ENCODE peak calls at places on chromosome 6, in eight cellular contexts. B is transverse colon, S is spleen, Z is uterus, K is IMR-90, M is colonic mucosa, X is heart right ventricle, T is cardiac muscle cell. G is an unnamed sample.
A peak's percentile ranks its signal among the peaks of the same experiment; 100 is the strongest.

GRCh38 chr6:15907914-15908518 is 220.9 kb upstream of the MYLIP start:
- DNase-seq in B (peak; percentile 15), S (no peak), Z (no peak), K (no peak), M (no peak), X (no peak), T (no peak), G (no peak)

GRCh38 chr6:5659467-5659866 is 347.3 kb downstream of the NRN1 start:
- DNase-seq in B (no peak), S (no peak), Z (no peak), K (peak; percentile 37), M (no peak), X (no peak), T (no peak), G (no peak)

GRCh38 chr6:145878591-145879295 is 64.1 kb upstream of the FBXO30 start:
- DNase-seq in B (no peak), S (no peak), Z (no peak), K (no peak), M (no peak), X (no peak), T (peak; percentile 22), G (no peak)

GRCh38 chr6:21612067-21612745 is 18.7 kb downstream of the SOX4 start:
- DNase-seq in B (no peak), S (no peak), Z (no peak), K (no peak), M (no peak), X (no peak), T (no peak), G (no peak)

GRCh38 chr6:132231121-132231520 is 170.2 kb downstream of the MOXD1 start:
- DNase-seq in B (no peak), S (no peak), Z (no peak), K (no peak), M (no peak), X (no peak), T (no peak), G (no peak)

GRCh38 chr6:291697-292505 is at the start of gene DUSP22:
- DNase-seq in B (peak; percentile 93), S (peak; percentile 97), Z (peak; percentile 89), K (peak; percentile 77), M (peak; percentile 89), X (peak; percentile 91), T (peak; percentile 93), G (peak; percentile 75)

GRCh38 chr6:15026832-15027231 is 219.0 kb upstream of the JARID2 start:
- DNase-seq in B (no peak), S (no peak), Z (no peak), K (peak; percentile 53), M (no peak), X (no peak), T (peak; percentile 39), G (no peak)

GRCh38 chr6:53042112-53042511 is 23.1 kb upstream of the FBXO9 start:
- DNase-seq in B (no peak), S (no peak), Z (no peak), K (peak; percentile 95), M (no peak), X (no peak), T (peak; percentile 83), G (no peak)

GRCh38 chr6:103854059-103854458 is 1005.7 kb downstream of the HACE1 start:
- DNase-seq in B (no peak), S (no peak), Z (no peak), K (no peak), M (no peak), X (no peak), T (no peak), G (no peak)

GRCh38 chr6:108961985-108962384 is 113.8 kb downstream of the ARMC2 start:
- DNase-seq in B (no peak), S (no peak), Z (no peak), K (peak; percentile 90), M (no peak), X (no peak), T (peak; percentile 85), G (no peak)

GRCh38 chr6:132218063-132218696 is 183.1 kb downstream of the MOXD1 start:
- DNase-seq in B (no peak), S (no peak), Z (no peak), K (peak; percentile 68), M (no peak), X (no peak), T (peak; percentile 60), G (no peak)

GRCh38 chr6:99467509-99468106 is 42.5 kb upstream of the PNISR start:
- DNase-seq in B (no peak), S (no peak), Z (no peak), K (peak; percentile 32), M (no peak), X (no peak), T (peak; percentile 37), G (no peak)

GRCh38 chr6:127737768-127738167 is 160.8 kb downstream of the C6orf58 start:
- DNase-seq in B (no peak), S (no peak), Z (no peak), K (peak; percentile 8), M (no peak), X (no peak), T (no peak), G (no peak)

GRCh38 chr6:27495386-27496135 is 22.7 kb upstream of the ZNF184 start:
- DNase-seq in B (no peak), S (no peak), Z (peak; percentile 50), K (peak; percentile 91), M (peak; percentile 56), X (peak; percentile 44), T (peak; percentile 79), G (no peak)

GRCh38 chr6:123925360-123925759 is 121.7 kb downstream of the NKAIN2 start:
- DNase-seq in B (no peak), S (no peak), Z (no peak), K (peak; percentile 16), M (no peak), X (no peak), T (no peak), G (no peak)

DNA sequence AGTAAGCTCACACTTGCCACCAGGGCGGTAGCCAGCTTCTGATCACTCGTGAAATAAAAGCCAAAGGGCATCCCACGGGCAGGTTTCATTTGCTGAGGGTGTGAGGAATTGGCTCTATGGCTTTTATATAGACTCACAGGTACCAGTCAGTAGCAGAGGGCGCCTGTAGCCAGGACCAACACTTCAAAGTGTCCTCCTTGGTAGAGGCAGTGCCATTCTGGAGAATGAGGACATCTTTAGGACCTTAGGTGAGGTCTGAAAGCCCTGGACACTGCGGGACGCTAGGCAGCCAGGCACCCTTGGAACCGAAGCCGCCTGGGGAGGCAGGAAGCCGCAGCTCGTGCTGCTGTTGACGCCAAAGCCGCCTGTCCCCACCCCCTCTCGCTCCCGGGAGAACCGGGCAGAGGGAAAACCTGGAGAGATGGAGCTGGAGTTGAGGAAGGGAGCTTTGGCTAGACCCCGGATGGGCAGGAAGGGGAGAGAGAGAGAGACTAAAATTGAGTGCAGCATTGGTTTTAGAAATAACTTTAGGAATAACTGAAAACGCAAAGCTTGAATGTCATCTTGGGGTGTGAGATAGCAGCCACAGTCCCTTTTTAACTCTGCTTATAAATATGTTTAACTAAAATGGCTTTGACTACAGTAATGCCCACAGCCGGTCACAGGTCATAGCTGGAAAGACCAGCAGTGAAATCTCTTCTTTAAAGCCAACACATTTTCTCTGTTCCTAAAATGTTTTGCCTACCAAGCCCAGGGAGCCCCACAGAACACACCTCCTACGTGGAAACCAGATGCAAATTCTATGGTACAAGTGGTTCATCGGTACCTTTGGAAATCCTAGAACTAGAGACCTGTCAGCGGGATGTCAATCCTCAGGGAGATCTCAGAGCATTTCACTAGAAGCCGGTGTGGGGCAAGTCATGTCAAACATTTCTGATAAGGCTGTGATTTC is 128.5 kb upstream of the CDYL start:
- DNase-seq in B (peak; percentile 80), S (peak; percentile 76), Z (peak; percentile 86), K (peak; percentile 84), M (peak; percentile 87), X (peak; percentile 83), T (peak; percentile 87), G (no peak)
- H3K27ac ChIP-seq in B (peak overlapping the region; percentile 77), S (no peak overlapping the region), Z (peak overlapping the region; percentile 70), K (peak overlapping the region; percentile 51), M (peak overlapping the region; percentile 53), X (peak overlapping the region; percentile 48), T (peak overlapping the region; percentile 60), G (no peak overlapping the region)

GRCh38 chr6:166454692-166455515 is 72.2 kb upstream of the MPC1 start:
- DNase-seq in B (no peak), S (peak; percentile 28), Z (no peak), K (no peak), M (no peak), X (no peak), T (no peak), G (no peak)

GRCh38 chr6:166459272-166459671 is 76.5 kb upstream of the MPC1 start:
- DNase-seq in B (no peak), S (no peak), Z (no peak), K (no peak), M (no peak), X (no peak), T (no peak), G (no peak)

GRCh38 chr6:166459906-166460305 is 77.2 kb upstream of the MPC1 start:
- DNase-seq in B (no peak), S (no peak), Z (no peak), K (no peak), M (no peak), X (no peak), T (no peak), G (no peak)

GRCh38 chr6:166453651-166454050 is 70.9 kb upstream of the MPC1 start:
- DNase-seq in B (no peak), S (no peak), Z (no peak), K (no peak), M (no peak), X (no peak), T (no peak), G (no peak)

DNA sequence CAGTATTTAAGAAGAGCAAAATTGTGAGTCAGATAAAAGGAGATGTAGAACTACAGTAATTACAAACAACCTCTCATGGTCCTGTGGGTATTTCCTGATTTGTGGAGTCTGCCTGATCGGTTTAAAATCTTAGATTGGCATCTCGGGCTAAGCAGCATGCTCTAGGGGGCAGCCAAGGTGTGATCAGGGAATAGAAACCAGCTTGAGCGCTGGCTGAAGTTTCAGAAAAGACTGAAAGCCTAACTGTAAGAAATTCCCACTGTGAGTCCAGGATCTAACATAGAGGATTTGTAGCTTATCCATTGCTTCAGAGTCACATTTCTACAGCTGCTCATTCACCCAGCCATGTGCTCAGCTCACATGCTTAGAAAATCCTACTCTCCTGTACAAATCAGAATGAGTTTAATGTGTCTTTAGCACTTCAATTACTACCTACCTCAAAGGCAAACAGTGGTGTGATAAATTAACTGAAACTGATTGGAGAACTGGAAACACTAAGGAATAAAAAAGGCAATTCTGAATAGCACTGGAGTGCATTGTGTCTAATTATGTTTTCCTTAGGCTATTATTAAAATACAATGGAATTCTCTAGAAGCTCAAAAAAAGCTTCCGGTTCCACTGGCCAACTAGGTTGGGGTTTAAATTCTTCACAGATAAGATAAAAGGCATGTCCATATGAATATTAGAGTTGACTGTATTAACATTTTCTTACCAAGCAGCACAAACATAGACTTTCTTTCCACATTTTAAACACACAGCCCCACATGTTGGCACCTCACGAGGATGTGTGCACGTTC is 73.8 kb upstream of the MPC1 start:
- DNase-seq in B (peak; percentile 17), S (no peak), Z (no peak), K (peak; percentile 5), M (no peak), X (no peak), T (peak; percentile 54), G (no peak)
- TF ChIP-seq CTCF in B (no peak), S (peak; percentile 28), Z (peak; percentile 22), K (peak; percentile 16), M (no peak), X (no peak), T (no peak), G (peak; percentile 39)

GRCh38 chr6:30180145-30180544 is 16.8 kb downstream of the TRIM15 start:
- DNase-seq in B (no peak), S (no peak), Z (no peak), K (no peak), M (no peak), X (no peak), T (no peak), G (no peak)
- H3K9me3 ChIP-seq in B (peaks cover 6% of the 10 kb centered on the region), S (peaks cover 20% of the 10 kb centered on the region), Z (no peaks in the 10 kb centered on the region), K (peaks cover 2% of the 10 kb centered on the region), M (no peaks in the 10 kb centered on the region), X (peaks cover 6% of the 10 kb centered on the region), T (no peaks in the 10 kb centered on the region), G (peaks cover 13% of the 10 kb centered on the region)

GRCh38 chr6:107534762-107535161 is 44.8 kb downstream of the SOBP start:
- DNase-seq in B (no peak), S (no peak), Z (no peak), K (no peak), M (no peak), X (no peak), T (no peak), G (no peak)
- H3K27ac ChIP-seq in B (no peak overlapping the region), S (no peak overlapping the region), Z (peak overlapping the region; percentile 8), K (no peak overlapping the region), M (no peak overlapping the region), X (no peak overlapping the region), T (peak overlapping the region; percentile 92), G (no peak overlapping the region)